ENCODE peak calls at places on chromosomes 11 and 22, in nine cellular contexts. One of them, this sample, is unnamed.

GRCh38 chr11:67628710-67629385 is 889 bp downstream of the NUDT8 start:
- DNase-seq in glutamatergic neuron: no peak
- DNase-seq in activated CD8-positive, alpha-beta T cell treated with anti-CD3 and anti-CD28 coated beads, Interleukin-2, amount 10 ng/mL, durations not matched to agents 7 days and 5 days: no peak
- DNase-seq in stimulated activated CD4-positive, alpha-beta T cell treated with anti-CD3 and anti-CD28 coated beads, TNF-alpha, amount 100 ng/mL, for 24 hours: no peak
- DNase-seq in stimulated activated naive CD4-positive, alpha-beta T cell: no peak
- DNase-seq in activated CD4-positive, alpha-beta T cell treated with anti-CD3 and anti-CD28 coated beads for 24 hours: no peak
- DNase-seq in activated naive CD4-positive, alpha-beta T cell treated with anti-CD3 and anti-CD28 coated beads for 36 hours: no peak
- DNase-seq in LoVo: no peak
- DNase-seq in T-cell: no peak
- DNase-seq in this sample: no peak

GRCh38 chr11:130415719-130416536 is 12.5 kb downstream of the ADAMTS8 start:
- DNase-seq in stimulated activated naive CD4-positive, alpha-beta T cell: no peak
- DNase-seq in stimulated activated CD4-positive, alpha-beta T cell treated with anti-CD3 and anti-CD28 coated beads, TNF-alpha, amount 100 ng/mL, for 24 hours: no peak
- DNase-seq in activated CD8-positive, alpha-beta T cell treated with anti-CD3 and anti-CD28 coated beads, Interleukin-2, amount 10 ng/mL, durations not matched to agents 7 days and 5 days: no peak
- DNase-seq in glutamatergic neuron: no peak
- DNase-seq in LoVo: no peak
- DNase-seq in activated CD4-positive, alpha-beta T cell treated with anti-CD3 and anti-CD28 coated beads for 24 hours: no peak
- DNase-seq in activated naive CD4-positive, alpha-beta T cell treated with anti-CD3 and anti-CD28 coated beads for 36 hours: no peak
- DNase-seq in T-cell: no peak
- DNase-seq in this sample: no peak

GRCh38 chr11:125343732-125344131 is 152.3 kb downstream of the FEZ1 start:
- DNase-seq in T-cell: no peak
- DNase-seq in stimulated activated naive CD4-positive, alpha-beta T cell: no peak
- DNase-seq in activated naive CD4-positive, alpha-beta T cell treated with anti-CD3 and anti-CD28 coated beads for 36 hours: no peak
- DNase-seq in activated CD8-positive, alpha-beta T cell treated with anti-CD3 and anti-CD28 coated beads, Interleukin-2, amount 10 ng/mL, durations not matched to agents 7 days and 5 days: no peak
- DNase-seq in LoVo: no peak
- DNase-seq in glutamatergic neuron: no peak
- DNase-seq in activated CD4-positive, alpha-beta T cell treated with anti-CD3 and anti-CD28 coated beads for 24 hours: no peak
- DNase-seq in stimulated activated CD4-positive, alpha-beta T cell treated with anti-CD3 and anti-CD28 coated beads, TNF-alpha, amount 100 ng/mL, for 24 hours: no peak
- DNase-seq in this sample: no peak

GRCh38 chr11:63639195-63639832 is 25.1 kb upstream of the PLAAT3 start:
- DNase-seq in stimulated activated CD4-positive, alpha-beta T cell treated with anti-CD3 and anti-CD28 coated beads, TNF-alpha, amount 100 ng/mL, for 24 hours: no peak
- DNase-seq in glutamatergic neuron: no peak
- DNase-seq in stimulated activated naive CD4-positive, alpha-beta T cell: no peak
- DNase-seq in T-cell: no peak
- DNase-seq in activated CD4-positive, alpha-beta T cell treated with anti-CD3 and anti-CD28 coated beads for 24 hours: no peak
- DNase-seq in activated CD8-positive, alpha-beta T cell treated with anti-CD3 and anti-CD28 coated beads, Interleukin-2, amount 10 ng/mL, durations not matched to agents 7 days and 5 days: no peak
- DNase-seq in LoVo: peak
- DNase-seq in activated naive CD4-positive, alpha-beta T cell treated with anti-CD3 and anti-CD28 coated beads for 36 hours: no peak
- DNase-seq in this sample: no peak

GRCh38 chr11:38460901-38461300 is 1862.9 kb upstream of the RAG2 start:
- DNase-seq in activated CD8-positive, alpha-beta T cell treated with anti-CD3 and anti-CD28 coated beads, Interleukin-2, amount 10 ng/mL, durations not matched to agents 7 days and 5 days: no peak
- DNase-seq in LoVo: no peak
- DNase-seq in activated CD4-positive, alpha-beta T cell treated with anti-CD3 and anti-CD28 coated beads for 24 hours: no peak
- DNase-seq in stimulated activated CD4-positive, alpha-beta T cell treated with anti-CD3 and anti-CD28 coated beads, TNF-alpha, amount 100 ng/mL, for 24 hours: no peak
- DNase-seq in T-cell: no peak
- DNase-seq in glutamatergic neuron: peak
- DNase-seq in stimulated activated naive CD4-positive, alpha-beta T cell: no peak
- DNase-seq in activated naive CD4-positive, alpha-beta T cell treated with anti-CD3 and anti-CD28 coated beads for 36 hours: no peak
- DNase-seq in this sample: no peak

GRCh38 chr11:128530119-128531091 is 57.0 kb downstream of the ETS1 start:
- DNase-seq in stimulated activated naive CD4-positive, alpha-beta T cell: no peak
- DNase-seq in stimulated activated CD4-positive, alpha-beta T cell treated with anti-CD3 and anti-CD28 coated beads, TNF-alpha, amount 100 ng/mL, for 24 hours: no peak
- DNase-seq in glutamatergic neuron: no peak
- DNase-seq in activated naive CD4-positive, alpha-beta T cell treated with anti-CD3 and anti-CD28 coated beads for 36 hours: no peak
- DNase-seq in LoVo: no peak
- DNase-seq in T-cell: no peak
- DNase-seq in activated CD4-positive, alpha-beta T cell treated with anti-CD3 and anti-CD28 coated beads for 24 hours: no peak
- DNase-seq in activated CD8-positive, alpha-beta T cell treated with anti-CD3 and anti-CD28 coated beads, Interleukin-2, amount 10 ng/mL, durations not matched to agents 7 days and 5 days: no peak
- DNase-seq in this sample: no peak

GRCh38 chr22:47322854-47323253 is 560.4 kb downstream of the TBC1D22A start:
- DNase-seq in LoVo: no peak
- DNase-seq in activated CD4-positive, alpha-beta T cell treated with anti-CD3 and anti-CD28 coated beads for 24 hours: no peak
- DNase-seq in stimulated activated naive CD4-positive, alpha-beta T cell: no peak
- DNase-seq in activated naive CD4-positive, alpha-beta T cell treated with anti-CD3 and anti-CD28 coated beads for 36 hours: no peak
- DNase-seq in glutamatergic neuron: no peak
- DNase-seq in stimulated activated CD4-positive, alpha-beta T cell treated with anti-CD3 and anti-CD28 coated beads, TNF-alpha, amount 100 ng/mL, for 24 hours: no peak
- DNase-seq in T-cell: no peak
- DNase-seq in activated CD8-positive, alpha-beta T cell treated with anti-CD3 and anti-CD28 coated beads, Interleukin-2, amount 10 ng/mL, durations not matched to agents 7 days and 5 days: no peak
- DNase-seq in this sample: no peak

GRCh38 chr22:33328789-33329296 is 270.7 kb upstream of the SYN3 start:
- DNase-seq in activated naive CD4-positive, alpha-beta T cell treated with anti-CD3 and anti-CD28 coated beads for 36 hours: no peak
- DNase-seq in stimulated activated CD4-positive, alpha-beta T cell treated with anti-CD3 and anti-CD28 coated beads, TNF-alpha, amount 100 ng/mL, for 24 hours: no peak
- DNase-seq in activated CD4-positive, alpha-beta T cell treated with anti-CD3 and anti-CD28 coated beads for 24 hours: no peak
- DNase-seq in activated CD8-positive, alpha-beta T cell treated with anti-CD3 and anti-CD28 coated beads, Interleukin-2, amount 10 ng/mL, durations not matched to agents 7 days and 5 days: no peak
- DNase-seq in LoVo: peak
- DNase-seq in T-cell: no peak
- DNase-seq in stimulated activated naive CD4-positive, alpha-beta T cell: no peak
- DNase-seq in glutamatergic neuron: no peak
- DNase-seq in this sample: no peak

GRCh38 chr11:113404859-113405430 is 17.4 kb downstream of the ANKK1 start:
- DNase-seq in activated CD4-positive, alpha-beta T cell treated with anti-CD3 and anti-CD28 coated beads for 24 hours: no peak
- DNase-seq in T-cell: no peak
- DNase-seq in activated CD8-positive, alpha-beta T cell treated with anti-CD3 and anti-CD28 coated beads, Interleukin-2, amount 10 ng/mL, durations not matched to agents 7 days and 5 days: no peak
- DNase-seq in stimulated activated CD4-positive, alpha-beta T cell treated with anti-CD3 and anti-CD28 coated beads, TNF-alpha, amount 100 ng/mL, for 24 hours: no peak
- DNase-seq in LoVo: no peak
- DNase-seq in activated naive CD4-positive, alpha-beta T cell treated with anti-CD3 and anti-CD28 coated beads for 36 hours: no peak
- DNase-seq in glutamatergic neuron: no peak
- DNase-seq in stimulated activated naive CD4-positive, alpha-beta T cell: no peak
- DNase-seq in this sample: no peak

GRCh38 chr22:47310601-47311000 is 548.2 kb downstream of the TBC1D22A start:
- DNase-seq in stimulated activated naive CD4-positive, alpha-beta T cell: no peak
- DNase-seq in activated CD4-positive, alpha-beta T cell treated with anti-CD3 and anti-CD28 coated beads for 24 hours: no peak
- DNase-seq in glutamatergic neuron: no peak
- DNase-seq in activated naive CD4-positive, alpha-beta T cell treated with anti-CD3 and anti-CD28 coated beads for 36 hours: no peak
- DNase-seq in stimulated activated CD4-positive, alpha-beta T cell treated with anti-CD3 and anti-CD28 coated beads, TNF-alpha, amount 100 ng/mL, for 24 hours: no peak
- DNase-seq in activated CD8-positive, alpha-beta T cell treated with anti-CD3 and anti-CD28 coated beads, Interleukin-2, amount 10 ng/mL, durations not matched to agents 7 days and 5 days: no peak
- DNase-seq in T-cell: no peak
- DNase-seq in LoVo: peak
- DNase-seq in this sample: no peak

GRCh38 chr11:12842933-12843636 is 166.0 kb upstream of the RASSF10 start:
- DNase-seq in LoVo: no peak
- DNase-seq in activated naive CD4-positive, alpha-beta T cell treated with anti-CD3 and anti-CD28 coated beads for 36 hours: no peak
- DNase-seq in activated CD8-positive, alpha-beta T cell treated with anti-CD3 and anti-CD28 coated beads, Interleukin-2, amount 10 ng/mL, durations not matched to agents 7 days and 5 days: no peak
- DNase-seq in stimulated activated CD4-positive, alpha-beta T cell treated with anti-CD3 and anti-CD28 coated beads, TNF-alpha, amount 100 ng/mL, for 24 hours: no peak
- DNase-seq in activated CD4-positive, alpha-beta T cell treated with anti-CD3 and anti-CD28 coated beads for 24 hours: no peak
- DNase-seq in glutamatergic neuron: no peak
- DNase-seq in stimulated activated naive CD4-positive, alpha-beta T cell: no peak
- DNase-seq in T-cell: no peak
- DNase-seq in this sample: peak

This sample was measured in NCI-H1930.